ENCODE peak calls at places on chromosome X, in six cellular contexts. G, B, V, T, F and N are unnamed samples.

GRCh38 chrX:53445977-53446376 is 11.8 kb upstream of the HSD17B10 start:
- DNase-seq in G (no peak), B (peak; percentile 49), V (peak; percentile 66), T (peak; percentile 30), F (peak; percentile 40), N (no peak)

GRCh38 chrX:64350521-64350920 is 44.7 kb downstream of the MTMR8 start:
- DNase-seq in G (no peak), B (no peak), V (no peak), T (no peak), F (no peak), N (no peak)

GRCh38 chrX:24025741-24026402 is 1.1 kb downstream of the KLHL15 start:
- DNase-seq in G (no peak), B (peak; percentile 70), V (peak; percentile 70), T (peak; percentile 81), F (peak; percentile 76), N (no peak)

GRCh38 chrX:42748067-42748850 is 29.7 kb downstream of the PPP1R2C start:
- DNase-seq in G (no peak), B (no peak), V (peak; percentile 68), T (peak; percentile 37), F (peak; percentile 19), N (no peak)

GRCh38 chrX:15674514-15674898 is 9.9 kb upstream of the CLTRN start:
- DNase-seq in G (no peak), B (no peak), V (no peak), T (peak; percentile 96), F (peak; percentile 95), N (peak; percentile 80)

GRCh38 chrX:74492720-74493201 is 71.5 kb downstream of the SLC16A2 start:
- DNase-seq in G (no peak), B (peak; percentile 64), V (peak; percentile 69), T (no peak), F (no peak), N (peak; percentile 29)

GRCh38 chrX:131199086-131199485 is 90.0 kb downstream of the IGSF1 start:
- DNase-seq in G (no peak), B (no peak), V (no peak), T (no peak), F (no peak), N (no peak)

GRCh38 chrX:40581333-40581910 is 652 bp downstream of the ATP6AP2 start:
- DNase-seq in G (no peak), B (no peak), V (no peak), T (peak; percentile 8), F (peak; percentile 39), N (no peak)

GRCh38 chrX:80022363-80023031 is 7.9 kb downstream of the TBX22 start:
- DNase-seq in G (no peak), B (peak; percentile 47), V (peak; percentile 86), T (no peak), F (no peak), N (peak; percentile 27)

GRCh38 chrX:49185062-49185394 is 1.1 kb downstream of the PRICKLE3 start:
- DNase-seq in G (no peak), B (no peak), V (no peak), T (no peak), F (no peak), N (no peak)

GRCh38 chrX:111010151-111010550 is 85.8 kb upstream of the PAK3 start:
- DNase-seq in G (no peak), B (no peak), V (peak; percentile 10), T (no peak), F (no peak), N (no peak)

GRCh38 chrX:40068048-40068447 is 29.7 kb downstream of the BCOR start:
- DNase-seq in G (no peak), B (no peak), V (peak; percentile 79), T (no peak), F (no peak), N (no peak)

GRCh38 chrX:155767101-155767878 is 113.9 kb upstream of the VAMP7 start:
- DNase-seq in G (peak; percentile 27), B (peak; percentile 74), V (peak; percentile 94), T (peak; percentile 74), F (peak; percentile 89), N (peak; percentile 54)

GRCh38 chrX:53262918-53263394 is 18.4 kb downstream of the IQSEC2 start:
- DNase-seq in G (no peak), B (no peak), V (no peak), T (peak; percentile 55), F (peak; percentile 82), N (no peak)

GRCh38 chrX:33183366-33183765 is 28.0 kb downstream of the DMD start:
- DNase-seq in G (no peak), B (no peak), V (peak; percentile 51), T (peak; percentile 82), F (peak; percentile 43), N (no peak)

GRCh38 chrX:44012484-44013096 is 39.4 kb upstream of the NDP start:
- DNase-seq in G (no peak), B (no peak), V (no peak), T (peak; percentile 41), F (peak; percentile 48), N (no peak)

GRCh38 chrX:54358424-54359211 is 772 bp upstream of the WNK3 start:
- DNase-seq in G (peak; percentile 75), B (peak; percentile 83), V (peak; percentile 92), T (peak; percentile 41), F (peak; percentile 75), N (peak; percentile 91)

GRCh38 chrX:152154050-152154449 is 15.7 kb upstream of the MAGEA10 start:
- DNase-seq in G (no peak), B (no peak), V (peak; percentile 76), T (no peak), F (no peak), N (no peak)

GRCh38 chrX:3811331-3812311 is 98.2 kb upstream of the PRKX start:
- DNase-seq in G (no peak), B (no peak), V (no peak), T (peak; percentile 58), F (peak; percentile 60), N (no peak)

GRCh38 chrX:34584781-34585180 is 72.3 kb downstream of the TMEM47 start:
- DNase-seq in G (no peak), B (no peak), V (no peak), T (no peak), F (no peak), N (no peak)

GRCh38 chrX:151031365-151031975 is 48.3 kb downstream of the HMGB3 start:
- DNase-seq in G (no peak), B (no peak), V (no peak), T (no peak), F (no peak), N (no peak)

GRCh38 chrX:74536142-74537010 is 78.0 kb downstream of the RLIM start:
- DNase-seq in G (no peak), B (peak; percentile 69), V (peak; percentile 86), T (peak; percentile 83), F (peak; percentile 83), N (no peak)

GRCh38 chrX:17923546-17923945 is 62.4 kb upstream of the RAI2 start:
- DNase-seq in G (no peak), B (no peak), V (no peak), T (no peak), F (no peak), N (no peak)

GRCh38 chrX:54494970-54495813 is 842 bp downstream of the FGD1 start:
- DNase-seq in G (no peak), B (no peak), V (no peak), T (peak; percentile 18), F (peak; percentile 46), N (no peak)

DNA sequence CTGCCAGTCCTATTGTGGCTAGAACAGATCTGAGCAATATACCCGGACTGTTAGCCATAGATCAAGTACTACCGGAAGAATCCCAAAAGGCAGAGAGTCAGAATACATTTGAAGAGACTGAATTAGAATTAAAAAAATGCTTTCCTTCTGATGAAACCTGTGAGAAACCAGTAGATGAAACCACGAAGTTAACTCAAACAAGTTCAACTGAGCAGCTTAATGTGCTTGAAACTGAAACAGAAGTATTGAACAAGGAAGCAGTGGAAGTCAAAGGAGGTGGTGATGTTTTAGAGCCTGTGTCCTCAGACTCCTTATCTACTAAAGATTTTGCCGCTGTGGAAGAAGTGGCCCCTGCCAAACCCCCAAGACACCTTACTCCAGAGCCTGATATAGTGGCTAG is 46.8 kb downstream of the WDR44 start:
- DNase-seq in G (no peak), B (no peak), V (no peak), T (peak; percentile 37), F (peak; percentile 4), N (no peak)
- H3K4ac ChIP-seq in G (no peak overlapping the region), B (no peak overlapping the region), V (no peak overlapping the region), T (no peak overlapping the region), F (no peak overlapping the region), N (no peak overlapping the region)

GRCh38 chrX:56762707-56763555 is 33.9 kb downstream of the NBDY start:
- DNase-seq in G (no peak), B (no peak), V (no peak), T (no peak), F (no peak), N (no peak)

GRCh38 chrX:56764153-56764974 is 35.3 kb downstream of the NBDY start:
- DNase-seq in G (no peak), B (peak; percentile 60), V (peak; percentile 78), T (peak; percentile 87), F (peak; percentile 74), N (peak; percentile 54)

GRCh38 chrX:56764975-56765791 is 36.1 kb downstream of the NBDY start:
- DNase-seq in G (no peak), B (peak; percentile 21), V (no peak), T (no peak), F (peak; percentile 1), N (no peak)

GRCh38 chrX:56762220-56762619 is 33.2 kb downstream of the NBDY start:
- DNase-seq in G (no peak), B (no peak), V (no peak), T (no peak), F (no peak), N (no peak)

DNA sequence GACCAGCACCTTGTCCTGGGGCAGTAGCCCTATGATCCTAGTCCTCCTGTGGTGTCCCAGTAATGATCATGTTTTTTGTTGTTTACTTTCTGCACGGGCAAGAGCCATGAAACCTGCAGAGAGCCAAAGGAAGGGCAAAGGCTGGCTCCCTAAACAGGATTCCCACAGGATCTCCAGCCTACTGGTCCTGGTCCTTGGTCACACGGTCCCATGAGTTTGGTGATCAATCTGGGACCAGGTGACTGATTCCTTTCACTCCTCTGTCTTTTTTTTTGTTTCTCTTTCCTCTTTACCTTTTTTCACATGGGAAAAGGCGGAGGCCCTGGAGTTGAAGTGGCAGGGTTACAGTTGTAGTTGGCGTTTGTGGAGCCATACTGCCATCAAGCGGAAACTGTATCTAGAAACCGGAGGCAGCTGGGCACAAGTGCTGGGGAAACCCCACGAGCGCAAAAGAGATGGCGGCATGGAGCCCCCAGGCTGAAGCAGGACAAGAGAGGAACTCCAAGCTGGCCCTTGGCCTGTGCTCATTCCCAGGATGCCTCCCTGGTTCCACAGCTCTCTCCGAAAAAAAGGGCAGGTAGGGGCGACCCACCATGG is 34.6 kb downstream of the NBDY start:
- DNase-seq in G (no peak), B (peak; percentile 31), V (no peak), T (peak; percentile 75), F (no peak), N (no peak)
- H2BK15ac ChIP-seq in G (no peak overlapping the region), B (no peak overlapping the region), V (no peak overlapping the region), T (no peak overlapping the region), F (no peak overlapping the region), N (no peak overlapping the region)

DNA sequence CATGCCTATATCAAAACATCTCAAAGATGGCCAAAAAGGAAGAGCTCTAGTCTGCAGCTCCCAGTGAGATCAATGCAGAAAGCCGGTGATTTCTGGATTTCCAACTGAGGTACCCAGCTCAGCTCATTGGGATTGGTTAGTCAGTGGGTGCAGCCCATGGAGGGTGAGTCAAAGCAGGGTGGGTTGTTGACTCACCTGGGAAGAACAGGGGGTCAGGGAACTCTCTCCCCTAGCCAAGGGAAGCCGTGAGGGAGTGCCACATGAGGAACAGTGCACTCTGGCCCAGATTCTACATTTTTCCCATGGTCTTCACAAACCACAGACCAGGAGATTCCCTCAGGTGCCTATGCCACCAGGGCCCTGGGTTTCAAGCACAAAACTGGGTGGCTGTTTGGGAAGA is 57.3 kb upstream of the FGF16 start:
- DNase-seq in G (no peak), B (no peak), V (no peak), T (no peak), F (no peak), N (no peak)
- H3K9ac ChIP-seq in G (no peak overlapping the region), B (no peak overlapping the region), V (no peak overlapping the region), T (no peak overlapping the region), F (no peak overlapping the region), N (no peak overlapping the region)

GRCh38 chrX:85244411-85245210 is 820 bp downstream of the ZNF711 start:
- DNase-seq in G (no peak), B (no peak), V (peak; percentile 57), T (peak; percentile 7), F (peak; percentile 44), N (peak; percentile 14)
- H3K4ac ChIP-seq in G (no peak overlapping the region), B (peak overlapping the region; percentile 49), V (no peak overlapping the region), T (no peak overlapping the region), F (no peak overlapping the region), N (no peak overlapping the region)